ENCODE peak calls at places on chromosomes 6 and 20, in eight cellular contexts. N is myocyte; V is glutamatergic neuron; C is activated CD4-positive, alpha-beta T cell treated with anti-CD3 and anti-CD28 coated beads, Interleukin-2, amount 10 ng/mL, durations not matched to agents 7 days and 5 days; T is substantia nigra; W is stimulated activated naive B cell treated with anti-CD40 and anti-IgM and Interleukin-4, amounts not matched to agents 10 μg/mL and 1 μg/mL and 100 μg/mL, for 72 hours; G is stimulated activated CD8-positive, alpha-beta memory T cell treated with anti-CD3 and anti-CD28 coated beads, Interleukin-7, amount 100 ng/mL, for 48 hours; P is progenitor cell of endocrine pancreas. F is an unnamed sample.

GRCh38 chr6:145189836-145190235 is 545.5 kb downstream of the EPM2A start:
- DNase-seq in G (no peak), C (no peak), N (no peak), V (no peak), P (no peak), W (no peak), T (no peak), F (no peak)

GRCh38 chr6:27422651-27423332 is 34.2 kb downstream of the ZNF391 start:
- DNase-seq in G (no peak), T (no peak), W (no peak), N (no peak), C (no peak), P (no peak), V (peak), F (no peak)

GRCh38 chr6:106959985-106960384 is 14.5 kb downstream of the CD24 start:
- DNase-seq in T (no peak), P (no peak), N (no peak), C (no peak), G (no peak), W (no peak), V (no peak), F (no peak)

GRCh38 chr20:44336086-44336485 is 757 bp upstream of the R3HDML start:
- DNase-seq in P (no peak), C (no peak), V (no peak), W (no peak), G (no peak), N (no peak), T (no peak), F (no peak)

GRCh38 chr6:111447051-111447450 is 36.0 kb downstream of the REV3L start:
- DNase-seq in N (no peak), V (no peak), T (no peak), W (no peak), P (no peak), G (no peak), C (no peak), F (no peak)

GRCh38 chr6:30885999-30886896 is 1.9 kb downstream of the DDR1 start:
- DNase-seq in G (no peak), N (peak), T (peak), C (no peak), P (no peak), W (no peak), V (peak), F (peak)

GRCh38 chr6:69422474-69422873 is 374.3 kb downstream of the LMBRD1 start:
- DNase-seq in W (no peak), N (no peak), V (peak), T (no peak), G (no peak), C (no peak), P (no peak), F (no peak)

GRCh38 chr6:147087641-147088040 is 116.6 kb upstream of the STXBP5 start:
- DNase-seq in G (no peak), W (no peak), P (no peak), T (no peak), N (no peak), V (no peak), C (no peak), F (no peak)

GRCh38 chr6:75431379-75431778 is 62.2 kb downstream of the FILIP1 start:
- DNase-seq in G (no peak), N (peak), T (no peak), C (no peak), P (no peak), V (no peak), W (no peak), F (no peak)

GRCh38 chr6:136289327-136289578 is 393 bp downstream of the BCLAF1 start:
- DNase-seq in V (peak), N (peak), C (peak), P (peak), W (peak), G (peak), T (peak), F (peak)

GRCh38 chr6:18226451-18226850 is 37.9 kb downstream of the DEK start:
- DNase-seq in P (no peak), G (no peak), W (no peak), V (no peak), C (no peak), T (no peak), N (peak), F (no peak)

GRCh38 chr6:164827537-164827936 is 481.9 kb downstream of the C6orf118 start:
- DNase-seq in C (no peak), G (no peak), T (no peak), N (no peak), V (no peak), W (no peak), P (no peak), F (no peak)

GRCh38 chr6:31038559-31038958 is 28.3 kb downstream of the MUC22 start:
- DNase-seq in C (no peak), V (no peak), W (no peak), N (no peak), T (no peak), G (no peak), P (no peak), F (no peak)

GRCh38 chr20:33793011-33793931 is 17.9 kb upstream of the CHMP4B start:
- DNase-seq in T (no peak), N (peak), P (no peak), C (no peak), W (no peak), V (no peak), G (no peak), F (no peak)

GRCh38 chr6:127550403-127550802 is 26.6 kb upstream of the C6orf58 start:
- DNase-seq in C (no peak), N (no peak), G (no peak), W (no peak), T (no peak), V (no peak), P (no peak), F (no peak)

GRCh38 chr6:43639984-43640800 is 4.6 kb downstream of the MAD2L1BP start:
- DNase-seq in G (no peak), C (no peak), N (no peak), W (no peak), V (no peak), T (no peak), P (no peak), F (no peak)

GRCh38 chr6:81832304-81832703 is 79.8 kb upstream of the TENT5A start:
- DNase-seq in V (no peak), T (no peak), C (no peak), P (no peak), W (no peak), G (no peak), N (no peak), F (no peak)

GRCh38 chr6:159953091-159953581 is 15.7 kb upstream of the IGF2R start:
- DNase-seq in T (no peak), V (no peak), C (no peak), P (no peak), G (no peak), W (no peak), N (no peak), F (no peak)

GRCh38 chr20:1908191-1908590 is 13.0 kb downstream of the SIRPA start:
- DNase-seq in N (no peak), C (no peak), W (no peak), P (no peak), V (no peak), G (no peak), T (no peak), F (no peak)

GRCh38 chr20:41138527-41139226 is 1.3 kb downstream of the PLCG1 start:
- DNase-seq in T (no peak), G (no peak), W (peak), N (no peak), V (no peak), P (no peak), C (peak), F (no peak)

GRCh38 chr6:18724056-18724455 is 336.9 kb downstream of the RNF144B start:
- DNase-seq in P (no peak), N (no peak), T (no peak), W (no peak), V (no peak), C (no peak), G (no peak), F (no peak)

GRCh38 chr20:62980970-62981369 is 25.8 kb downstream of the BHLHE23 start:
- DNase-seq in T (no peak), N (peak), G (no peak), C (peak), V (peak), W (no peak), P (no peak), F (no peak)

GRCh38 chr6:31007694-31008093 is 2.6 kb upstream of the MUC22 start:
- DNase-seq in V (no peak), G (no peak), N (peak), C (no peak), P (no peak), T (no peak), W (no peak), F (no peak)

GRCh38 chr6:52543729-52544324 is 33.0 kb downstream of the TRAM2 start:
- DNase-seq in V (no peak), P (no peak), G (no peak), T (no peak), C (no peak), W (no peak), N (no peak), F (no peak)

GRCh38 chr6:106574729-106575458 is 54.4 kb downstream of the RTN4IP1 start:
- DNase-seq in P (no peak), C (no peak), G (peak), V (no peak), N (peak), W (no peak), T (peak), F (peak)

GRCh38 chr20:35171753-35172433 is at the start of gene PROCR:
- DNase-seq in T (peak), C (peak), W (peak), N (peak), G (no peak), V (peak), P (no peak), F (peak)

GRCh38 chr20:24742989-24743388 is 206.1 kb upstream of the CST7 start:
- DNase-seq in T (no peak), W (no peak), N (no peak), C (no peak), G (no peak), P (no peak), V (no peak), F (no peak)

GRCh38 chr20:36472656-36473071 is 68.7 kb upstream of the MYL9 start:
- DNase-seq in T (no peak), C (peak), G (no peak), P (no peak), N (no peak), W (no peak), V (no peak), F (no peak)

GRCh38 chr6:2917801-2918495 is 14.8 kb upstream of the SERPINB9 start:
- DNase-seq in W (no peak), N (no peak), C (no peak), G (no peak), P (no peak), V (no peak), T (no peak), F (no peak)

GRCh38 chr20:59121714-59122376 is 41.8 kb upstream of the ZNF831 start:
- DNase-seq in C (peak), T (no peak), P (no peak), G (no peak), W (no peak), N (no peak), V (no peak), F (no peak)

GRCh38 chr20:41058007-41058673 is 29.5 kb downstream of the TOP1 start:
- DNase-seq in V (no peak), N (no peak), W (no peak), C (no peak), T (no peak), G (no peak), P (no peak), F (no peak)